ENCODE peak calls at places on chromosomes 12 and 14, in four cellular contexts. U, Y, V and L are unnamed samples.

GRCh38 chr14:58876613-58877012 is 238.9 kb downstream of the DACT1 start:
- DNase-seq in U (no peak), V (peak; percentile 71), Y (no peak), L (no peak)

GRCh38 chr12:7374423-7375144 is 69.4 kb downstream of the CD163L1 start:
- DNase-seq in V (peak; percentile 69), Y (peak; percentile 47), U (peak; percentile 9), L (peak; percentile 60)

GRCh38 chr12:53096089-53096741 is 1.3 kb upstream of the IGFBP6 start:
- DNase-seq in U (peak; percentile 48), Y (no peak), V (peak; percentile 95), L (peak; percentile 53)

GRCh38 chr14:104594310-104595046 is 10.1 kb downstream of the TMEM179 start:
- DNase-seq in Y (no peak), V (no peak), U (no peak), L (no peak)

GRCh38 chr12:116864371-116865160 is 16.7 kb downstream of the HRK start:
- DNase-seq in Y (no peak), V (peak; percentile 84), U (peak; percentile 64), L (peak; percentile 40)

GRCh38 chr14:104093366-104094055 is 8.0 kb downstream of the ASPG start:
- DNase-seq in V (peak; percentile 15), Y (no peak), U (no peak), L (no peak)

GRCh38 chr12:115755061-115755751 is 522.3 kb downstream of the MED13L start:
- DNase-seq in Y (no peak), V (no peak), U (no peak), L (no peak)

GRCh38 chr12:6345319-6346071 is 3.6 kb upstream of the TNFRSF1A start:
- DNase-seq in Y (peak; percentile 85), V (peak; percentile 96), U (peak; percentile 81), L (peak; percentile 87)

GRCh38 chr14:76911473-76911872 is 85.3 kb downstream of the LRRC74A start:
- DNase-seq in U (no peak), V (no peak), Y (no peak), L (no peak)

GRCh38 chr12:127162902-127163301 is 1104.1 kb upstream of the TMEM132C start:
- DNase-seq in Y (no peak), V (peak; percentile 84), U (peak; percentile 76), L (no peak)

GRCh38 chr12:53938276-53939140 is at the start of gene HOXC13:
- DNase-seq in V (peak; percentile 50), U (peak; percentile 100), Y (peak; percentile 95), L (peak; percentile 73)

GRCh38 chr14:99344051-99344450 is 72.1 kb upstream of the BCL11B start:
- DNase-seq in Y (no peak), U (no peak), V (no peak), L (no peak)

GRCh38 chr14:99575043-99576023 is 28.7 kb downstream of the CCDC85C start:
- DNase-seq in U (peak; percentile 26), V (peak; percentile 41), Y (no peak), L (peak; percentile 76)

GRCh38 chr12:92445253-92446081 is 257.3 kb upstream of the PLEKHG7 start:
- DNase-seq in V (no peak), U (peak; percentile 54), Y (no peak), L (no peak)

GRCh38 chr14:95667251-95667693 is 19.0 kb upstream of the TCL1B start:
- DNase-seq in Y (no peak), U (no peak), V (no peak), L (no peak)

GRCh38 chr14:103526247-103526913 is 2.6 kb upstream of the TRMT61A start:
- DNase-seq in U (no peak), V (no peak), Y (no peak), L (no peak)

GRCh38 chr14:97380539-97380941 is 583.4 kb downstream of the VRK1 start:
- DNase-seq in Y (peak; percentile 43), V (no peak), U (no peak), L (no peak)

GRCh38 chr14:104507443-104507842 is 72.1 kb upstream of the C14orf180 start:
- DNase-seq in V (no peak), U (no peak), Y (no peak), L (no peak)

GRCh38 chr14:101590062-101590461 is 28.8 kb downstream of the DIO3 start:
- DNase-seq in Y (no peak), U (no peak), V (no peak), L (no peak)

GRCh38 chr12:12387521-12387920 is 30.6 kb downstream of the BORCS5 start:
- DNase-seq in Y (no peak), V (peak; percentile 88), U (peak; percentile 58), L (no peak)

GRCh38 chr12:67832155-67832554 is 157.1 kb upstream of the IFNG-AS1 start:
- DNase-seq in Y (no peak), V (no peak), U (no peak), L (no peak)

GRCh38 chr12:10031318-10031717 is 836 bp downstream of the CLEC9A start:
- DNase-seq in U (no peak), V (peak; percentile 75), Y (no peak), L (no peak)

GRCh38 chr12:70049596-70050360 is 193.5 kb upstream of the CNOT2 start:
- DNase-seq in Y (peak; percentile 44), V (no peak), U (peak; percentile 88), L (peak; percentile 88)

GRCh38 chr12:98582093-98582492 is 11.4 kb upstream of the SLC25A3 start:
- DNase-seq in Y (peak; percentile 40), V (peak; percentile 50), U (peak; percentile 28), L (no peak)

GRCh38 chr14:72182773-72183432 is 250.7 kb downstream of the RGS6 start:
- DNase-seq in U (no peak), Y (no peak), V (no peak), L (no peak)

GRCh38 chr12:123576611-123577010 is 7.7 kb upstream of the TMED2 start:
- DNase-seq in U (no peak), Y (no peak), V (peak; percentile 58), L (no peak)

GRCh38 chr14:54331516-54331915 is 65.3 kb upstream of the CDKN3 start:
- DNase-seq in V (no peak), Y (no peak), U (no peak), L (no peak)

GRCh38 chr12:117155278-117156060 is 34.8 kb downstream of the FBXO21 start:
- DNase-seq in Y (peak; percentile 95), U (peak; percentile 80), V (peak; percentile 38), L (peak; percentile 74)

GRCh38 chr12:89073027-89073398 is 279.3 kb downstream of the DUSP6 start:
- DNase-seq in Y (no peak), U (no peak), V (peak; percentile 74), L (no peak)

GRCh38 chr12:104299842-104300481 is 3.6 kb upstream of the EID3 start:
- DNase-seq in U (no peak), Y (no peak), V (no peak), L (peak; percentile 58)

GRCh38 chr12:42386310-42386709 is 60.3 kb downstream of the PPHLN1 start:
- DNase-seq in Y (no peak), V (no peak), U (no peak), L (no peak)

GRCh38 chr12:93032748-93033147 is 103.7 kb upstream of the EEA1 start:
- DNase-seq in V (no peak), U (peak; percentile 10), Y (no peak), L (no peak)

GRCh38 chr12:113190761-113191160 is 5.2 kb downstream of the RITA1 start:
- DNase-seq in U (peak; percentile 24), V (peak; percentile 28), Y (peak; percentile 66), L (no peak)

GRCh38 chr14:100476012-100476822 is 111.0 kb downstream of the BEGAIN start:
- DNase-seq in U (no peak), Y (peak; percentile 94), V (peak; percentile 95), L (peak; percentile 97)

GRCh38 chr12:122140467-122141257 is 33.4 kb downstream of the IL31 start:
- DNase-seq in U (no peak), V (no peak), Y (no peak), L (no peak)

GRCh38 chr12:49375406-49375805 is 8.1 kb downstream of the SPATS2 start:
- DNase-seq in V (no peak), Y (no peak), U (no peak), L (no peak)
- H3K4me2 ChIP-seq in V (no peak overlapping the region), Y (no peak overlapping the region), U (no peak overlapping the region), L (no peak overlapping the region)

DNA sequence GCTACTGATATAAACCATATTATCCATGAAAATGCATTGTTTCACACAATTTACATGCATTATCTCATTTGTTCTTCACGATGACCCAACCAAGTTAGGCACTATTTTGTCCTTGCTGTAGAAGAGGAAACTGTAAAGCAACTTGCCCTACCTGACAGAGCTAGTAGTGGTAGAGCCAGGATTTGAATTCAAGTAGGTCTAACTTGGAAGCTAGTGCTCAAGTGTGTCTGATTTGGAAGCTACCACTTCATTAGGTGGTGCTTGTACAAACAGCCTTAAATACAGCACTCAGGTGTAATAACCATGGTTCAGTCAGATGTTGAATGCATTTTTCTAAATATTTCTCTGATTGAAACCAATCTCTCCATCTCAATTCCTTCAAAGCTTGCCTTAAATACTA is 123.6 kb downstream of the PAWR start:
- DNase-seq in U (no peak), Y (no peak), V (no peak), L (no peak)
- H3K4me2 ChIP-seq in U (no peak overlapping the region), Y (no peak overlapping the region), V (no peak overlapping the region), L (peak overlapping the region; percentile 1)

DNA sequence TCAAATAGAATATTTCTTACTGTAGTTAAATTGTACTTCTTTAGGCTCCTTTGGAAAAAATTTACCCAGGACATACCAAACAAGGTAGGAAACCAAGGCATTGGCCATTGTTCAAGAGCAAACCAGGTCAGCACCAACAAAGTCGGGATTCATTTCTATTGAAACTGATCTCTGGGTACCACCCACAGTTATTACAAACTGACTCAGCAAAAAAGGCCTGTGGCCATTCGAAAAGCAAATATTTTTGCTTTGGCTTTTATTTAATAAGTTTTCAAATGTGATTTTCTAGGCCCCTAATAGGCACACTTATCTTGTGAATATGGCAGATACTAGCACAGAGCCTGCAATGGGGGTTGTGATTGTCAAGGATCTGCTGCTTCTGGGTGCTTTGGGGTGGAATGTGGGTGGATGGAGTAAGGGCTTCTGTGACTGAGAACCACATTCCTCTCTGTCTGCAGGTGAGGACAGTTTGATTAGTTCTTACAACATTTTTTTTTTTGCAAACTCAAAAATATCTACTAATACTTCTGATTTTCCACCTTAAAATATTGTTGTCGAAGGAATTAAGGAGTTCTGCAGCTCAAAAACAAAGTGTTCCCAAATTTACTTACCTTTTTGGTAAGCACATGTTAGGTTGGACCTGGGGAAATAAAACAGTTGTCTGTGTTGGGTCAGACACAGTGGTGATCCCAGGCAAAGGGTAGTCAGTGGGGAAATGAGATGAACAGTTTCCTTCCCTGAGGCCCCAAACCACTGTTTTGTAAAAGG is 45.1 kb downstream of the FLRT2 start:
- DNase-seq in U (no peak), V (no peak), Y (no peak), L (no peak)
- H3K4me2 ChIP-seq in U (peak overlapping the region; percentile 22), V (no peak overlapping the region), Y (no peak overlapping the region), L (no peak overlapping the region)

GRCh38 chr14:23364604-23365352 is at the start of gene EFS:
- DNase-seq in Y (no peak), U (no peak), V (peak; percentile 73), L (no peak)

GRCh38 chr14:23365353-23366162 is 586 bp upstream of the EFS start:
- DNase-seq in V (peak; percentile 46), U (no peak), Y (no peak), L (no peak)

GRCh38 chr14:23362200-23362599 is 2.8 kb downstream of the EFS start:
- DNase-seq in U (no peak), V (peak; percentile 86), Y (no peak), L (no peak)

GRCh38 chr14:23366163-23366921 is 1.4 kb upstream of the EFS start:
- DNase-seq in V (peak; percentile 79), Y (no peak), U (peak; percentile 60), L (no peak)

DNA sequence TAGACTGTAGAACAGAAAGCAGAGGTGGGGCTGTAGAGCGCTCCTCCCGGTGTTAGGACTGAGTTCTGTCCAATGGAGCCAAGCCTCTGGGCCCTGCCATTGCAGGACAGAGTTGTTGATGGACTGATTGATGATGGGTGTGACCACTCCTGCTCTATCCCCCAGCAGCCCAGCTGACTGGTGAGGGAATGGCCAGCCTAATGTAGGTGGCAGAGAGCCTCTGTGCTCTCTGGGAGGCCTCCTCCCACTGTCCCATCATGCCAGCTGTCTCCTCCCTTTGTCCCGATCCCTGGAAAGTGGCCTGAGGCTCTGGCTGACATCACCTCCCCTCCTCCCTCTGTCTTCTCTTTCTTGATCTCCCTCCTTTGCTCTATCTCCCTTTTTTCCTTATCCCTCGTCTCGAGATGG is 804 bp downstream of the EFS start:
- DNase-seq in Y (no peak), V (peak; percentile 71), U (no peak), L (no peak)
- H3K4me2 ChIP-seq in Y (no peak overlapping the region), V (peak overlapping the region; percentile 96), U (no peak overlapping the region), L (no peak overlapping the region)